ENCODE peak calls at places on chromosomes 13 and 19, in six cellular contexts. O is H1, D is suprapubic skin, U is adrenal gland, P is ovary, W is thyroid gland. L is an unnamed sample.

GRCh38 chr13:80339841-80340642 is 884 bp downstream of the SPRY2 start:
- DNase-seq in O (peak), D (peak), U (peak), P (peak), W (peak), L (peak)

GRCh38 chr19:35457173-35457572 is 9.1 kb downstream of the FFAR2 start:
- DNase-seq in O (no peak), D (no peak), U (no peak), P (no peak), W (no peak), L (no peak)

GRCh38 chr13:64529874-64530485 is 2700.2 kb downstream of the PCDH9 start:
- DNase-seq in O (peak), D (no peak), U (no peak), P (no peak), W (peak), L (peak)

GRCh38 chr19:30063184-30064020 is 121.4 kb downstream of the URI1 start:
- DNase-seq in O (no peak), D (no peak), U (no peak), P (no peak), W (no peak), L (no peak)

GRCh38 chr13:73835138-73835721 is 299.0 kb downstream of the KLF12 start:
- DNase-seq in O (no peak), D (no peak), U (no peak), P (no peak), W (no peak), L (peak)

GRCh38 chr13:30565658-30566057 is 52.1 kb upstream of the USPL1 start:
- DNase-seq in O (no peak), D (no peak), U (no peak), P (no peak), W (no peak), L (no peak)

GRCh38 chr13:80047406-80047805 is 293.5 kb downstream of the SPRY2 start:
- DNase-seq in O (no peak), D (no peak), U (no peak), P (no peak), W (no peak), L (no peak)

GRCh38 chr13:43494206-43494605 is 292.6 kb downstream of the ENOX1 start:
- DNase-seq in O (no peak), D (no peak), U (no peak), P (no peak), W (no peak), L (no peak)

GRCh38 chr19:41548954-41549688 is 26.8 kb upstream of the CEACAM21 start:
- DNase-seq in O (no peak), D (no peak), U (no peak), P (no peak), W (peak), L (no peak)

GRCh38 chr13:111005808-111006494 is 91.1 kb upstream of the ANKRD10 start:
- DNase-seq in O (no peak), D (no peak), U (no peak), P (peak), W (peak), L (no peak)

GRCh38 chr19:11296264-11296663 is 304 bp downstream of the TSPAN16 start:
- DNase-seq in O (no peak), D (no peak), U (no peak), P (no peak), W (no peak), L (no peak)

GRCh38 chr13:111975539-111976473 is 91.1 kb upstream of the SOX1 start:
- DNase-seq in O (no peak), D (no peak), U (no peak), P (no peak), W (no peak), L (no peak)

GRCh38 chr13:67298297-67298696 is 68.2 kb upstream of the PCDH9 start:
- DNase-seq in O (no peak), D (no peak), U (no peak), P (no peak), W (no peak), L (no peak)

GRCh38 chr19:28887920-28888618 is 324.9 kb downstream of the UQCRFS1 start:
- DNase-seq in O (no peak), D (no peak), U (no peak), P (peak), W (no peak), L (no peak)

GRCh38 chr19:38649305-38650179 is 2.1 kb downstream of the ACTN4 start:
- DNase-seq in O (no peak), D (no peak), U (no peak), P (no peak), W (peak), L (peak)

GRCh38 chr19:7681336-7682174 is 922 bp downstream of the TRAPPC5 start:
- DNase-seq in O (peak), D (peak), U (peak), P (peak), W (peak), L (peak)

GRCh38 chr19:7682175-7682855 is 1.7 kb downstream of the TRAPPC5 start:
- DNase-seq in O (no peak), D (no peak), U (no peak), P (no peak), W (no peak), L (no peak)

GRCh38 chr19:7679017-7679720 is 1.5 kb upstream of the TRAPPC5 start:
- DNase-seq in O (no peak), D (no peak), U (no peak), P (no peak), W (no peak), L (peak)

GRCh38 chr19:7679771-7680605 is 645 bp upstream of the TRAPPC5 start:
- DNase-seq in O (no peak), D (no peak), U (no peak), P (no peak), W (no peak), L (no peak)

DNA sequence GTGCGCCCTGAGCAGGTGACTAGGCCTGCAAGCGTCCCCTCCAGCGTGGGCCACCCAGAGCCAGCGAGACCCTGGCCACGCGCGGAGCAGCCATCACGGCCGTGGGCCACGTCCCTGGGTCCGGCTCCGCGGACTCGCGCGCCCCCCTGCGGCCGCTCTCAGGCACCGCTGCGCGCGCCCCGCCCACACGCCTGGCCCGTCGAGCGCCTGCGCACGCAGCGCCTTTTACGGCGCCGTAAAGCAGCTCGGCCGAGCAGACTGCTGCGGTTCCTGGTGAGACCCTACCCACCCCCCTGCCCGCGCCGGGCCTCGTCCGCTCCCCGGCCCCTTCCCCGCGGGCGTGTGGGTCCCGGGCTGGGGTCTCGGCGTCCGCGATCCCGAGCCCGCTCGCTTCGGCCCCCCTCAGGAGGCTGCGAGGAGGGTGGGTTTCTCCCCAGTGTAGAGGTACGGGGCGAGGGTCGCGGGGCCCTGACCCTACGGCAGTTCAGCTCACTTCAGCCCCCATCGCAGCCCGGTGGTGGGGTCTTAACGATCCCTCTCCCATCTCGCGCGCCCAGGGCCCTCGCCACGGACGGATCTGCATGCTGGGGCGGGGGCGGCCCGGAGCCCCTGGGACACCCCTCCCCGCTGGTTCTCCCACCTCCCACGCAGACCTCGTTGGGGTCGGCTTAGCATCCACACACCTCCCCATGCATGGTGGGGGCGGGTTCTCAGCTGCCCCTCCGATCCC is at the start of gene TRAPPC5:
- DNase-seq in O (peak), D (peak), U (peak), P (peak), W (peak), L (peak)
- TF ChIP-seq POLR2A in O (no peak), D (no peak), U (peak), P (peak), W (no peak), L (no peak)

GRCh38 chr13:102900193-102900608 is 54.4 kb downstream of the ERCC5 start:
- DNase-seq in O (no peak), D (no peak), U (no peak), P (no peak), W (no peak), L (no peak)

GRCh38 chr13:102902789-102903347 is 57.0 kb downstream of the ERCC5 start:
- DNase-seq in O (peak), D (no peak), U (no peak), P (no peak), W (no peak), L (no peak)

GRCh38 chr13:102903659-102904407 is 58.0 kb downstream of the ERCC5 start:
- DNase-seq in O (no peak), D (no peak), U (no peak), P (no peak), W (peak), L (peak)

GRCh38 chr13:102901615-102902305 is 55.9 kb downstream of the ERCC5 start:
- DNase-seq in O (no peak), D (no peak), U (no peak), P (no peak), W (no peak), L (no peak)

GRCh38 chr13:102901056-102901455 is 55.2 kb downstream of the ERCC5 start:
- DNase-seq in O (no peak), D (no peak), U (no peak), P (no peak), W (no peak), L (no peak)
- TF ChIP-seq POLR2A in O (no peak), D (no peak), U (no peak), P (no peak), W (no peak), L (no peak)

GRCh38 chr19:18135712-18136584 is 17.0 kb upstream of the PIK3R2 start:
- DNase-seq in O (no peak), D (no peak), U (no peak), P (no peak), W (no peak), L (no peak)
- TF ChIP-seq POLR2A in O (no peak), D (no peak), U (no peak), P (no peak), W (no peak), L (no peak)

GRCh38 chr13:74974234-74974879 is 507.6 kb downstream of the TBC1D4 start:
- DNase-seq in O (no peak), D (no peak), U (no peak), P (no peak), W (no peak), L (no peak)
- TF ChIP-seq POLR2A in O (no peak), D (no peak), U (no peak), P (no peak), W (no peak), L (no peak)

GRCh38 chr19:1247747-1248453 is 483 bp upstream of the MIDN start:
- DNase-seq in O (peak), D (peak), U (peak), P (peak), W (peak), L (no peak)

GRCh38 chr19:1243768-1244692 is 2.5 kb downstream of the ATP5F1D start:
- DNase-seq in O (peak), D (peak), U (peak), P (peak), W (peak), L (peak)

GRCh38 chr19:1245468-1245867 is 2.9 kb upstream of the MIDN start:
- DNase-seq in O (no peak), D (no peak), U (no peak), P (peak), W (no peak), L (no peak)

GRCh38 chr19:1245884-1246816 is 2.2 kb upstream of the MIDN start:
- DNase-seq in O (no peak), D (peak), U (peak), P (peak), W (peak), L (no peak)

GRCh38 chr19:1244693-1245451 is 3.3 kb downstream of the ATP5F1D start:
- DNase-seq in O (no peak), D (peak), U (peak), P (peak), W (peak), L (no peak)
- TF ChIP-seq POLR2A in O (no peak), D (no peak), U (no peak), P (no peak), W (no peak), L (peak)

DNA sequence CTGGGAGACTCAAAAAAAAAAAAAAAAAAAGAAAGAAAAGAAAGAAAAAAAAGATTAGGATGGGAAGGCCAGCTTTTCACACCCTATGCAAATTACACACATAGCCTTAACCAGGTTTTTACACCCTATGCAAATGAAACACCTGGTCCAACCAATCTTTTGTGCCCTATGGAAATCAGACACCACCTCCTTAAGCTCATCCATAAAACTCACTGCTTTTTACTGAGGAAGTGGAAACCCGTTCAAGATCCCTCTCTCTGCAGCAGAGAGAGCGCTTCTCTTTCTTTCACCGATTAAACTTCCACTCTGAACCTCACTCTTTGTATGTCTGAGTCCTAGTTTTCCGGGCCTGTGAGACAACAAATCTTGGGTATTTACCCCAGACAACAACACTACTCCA is 25.3 kb upstream of the HOMER3 start:
- DNase-seq in O (no peak), D (no peak), U (no peak), P (no peak), W (no peak), L (no peak)
- TF ChIP-seq POLR2A in O (no peak), D (no peak), U (no peak), P (no peak), W (no peak), L (no peak)

DNA sequence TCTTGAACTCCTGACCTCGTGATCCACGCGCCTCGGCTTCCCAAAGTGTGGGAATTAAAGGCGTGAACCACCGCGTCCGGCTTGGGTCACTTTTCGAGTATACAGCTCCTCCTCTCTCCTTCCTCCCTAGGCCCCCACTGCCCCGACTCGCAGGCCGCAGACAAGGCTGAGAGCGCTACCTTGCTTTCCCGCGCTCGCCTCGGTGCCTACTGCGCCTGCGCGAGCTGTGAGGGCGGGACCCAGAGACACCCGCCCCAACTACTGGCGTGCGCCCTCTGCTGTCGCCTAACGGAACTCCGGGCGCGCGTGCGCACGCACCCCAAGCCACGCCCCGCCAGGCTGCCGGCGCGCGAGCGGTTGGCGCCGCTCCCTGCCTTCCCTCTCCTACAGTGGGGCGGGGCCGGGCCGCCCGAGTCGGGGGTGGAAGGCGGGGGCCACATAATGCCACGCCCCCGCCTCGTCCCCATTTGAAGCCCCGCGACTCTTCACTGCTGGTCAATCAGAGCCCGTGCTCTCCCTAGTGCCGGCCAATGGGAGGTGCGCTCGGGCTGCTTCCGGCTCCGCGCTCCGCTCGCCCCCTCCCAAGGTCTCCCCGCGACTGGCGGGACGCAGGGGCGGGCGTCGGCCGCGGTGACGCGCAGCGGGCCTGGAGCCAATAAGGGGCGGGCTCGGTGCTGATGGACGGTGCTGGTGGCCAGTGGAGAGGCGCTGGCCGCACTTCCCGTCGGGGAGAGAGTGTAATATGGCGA is at the start of gene RAB8A:
- DNase-seq in O (peak), D (peak), U (peak), P (peak), W (peak), L (peak)
- TF ChIP-seq POLR2A in O (no peak), D (no peak), U (no peak), P (peak), W (no peak), L (peak)

DNA sequence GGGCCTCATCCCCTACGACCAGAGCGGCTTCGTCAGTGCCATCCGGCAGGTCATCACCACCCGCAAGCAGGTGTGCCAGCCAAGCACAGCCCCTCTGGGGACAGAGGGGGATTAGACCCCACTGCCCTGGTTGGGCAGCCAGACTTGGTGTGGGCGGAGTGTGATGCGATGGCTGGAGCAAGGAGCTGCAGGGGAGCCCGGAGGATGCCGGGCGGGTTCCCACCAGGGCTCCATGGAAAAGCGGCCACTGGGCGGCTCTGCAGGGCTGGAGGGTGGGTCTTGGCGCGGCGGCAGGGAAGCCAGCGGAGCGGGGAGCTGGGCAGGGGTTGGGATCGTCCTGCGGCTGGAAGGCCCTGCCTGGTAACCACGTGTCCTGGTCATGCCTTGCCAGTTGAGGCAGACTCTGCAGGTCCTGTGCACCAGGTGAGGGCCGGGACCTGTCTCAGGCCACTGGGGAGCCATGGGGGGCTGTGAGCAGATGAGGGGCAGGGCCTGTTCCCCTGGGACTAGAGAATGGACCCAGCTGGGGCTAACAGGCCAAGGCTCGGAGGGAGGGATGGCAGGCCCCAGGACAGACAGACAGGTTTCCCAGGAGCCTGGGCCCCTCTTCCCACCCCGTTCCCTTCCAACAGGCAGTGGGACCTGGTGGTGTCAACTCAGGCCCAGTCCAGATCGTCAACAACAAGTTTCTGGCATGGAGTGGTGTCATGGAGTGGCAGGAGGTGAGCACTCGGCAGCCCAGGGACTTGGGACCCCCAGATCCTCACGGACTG is 6.3 kb downstream of the PTOV1 start:
- DNase-seq in O (no peak), D (peak), U (peak), P (peak), W (no peak), L (no peak)
- TF ChIP-seq POLR2A in O (no peak), D (no peak), U (no peak), P (no peak), W (no peak), L (no peak)

GRCh38 chr13:33284916-33285315 is 639 bp downstream of the STARD13 start:
- DNase-seq in O (no peak), D (no peak), U (no peak), P (no peak), W (no peak), L (no peak)

GRCh38 chr13:33287142-33287882 is 1.8 kb upstream of the STARD13 start:
- DNase-seq in O (no peak), D (no peak), U (no peak), P (no peak), W (no peak), L (no peak)

GRCh38 chr13:33284016-33284415 is 1.5 kb downstream of the STARD13 start:
- DNase-seq in O (no peak), D (no peak), U (no peak), P (no peak), W (no peak), L (no peak)

GRCh38 chr13:33286143-33286542 is 588 bp upstream of the STARD13 start:
- DNase-seq in O (no peak), D (no peak), U (no peak), P (peak), W (peak), L (no peak)

GRCh38 chr13:33285420-33286124 is at the start of gene STARD13:
- DNase-seq in O (peak), D (peak), U (peak), P (peak), W (peak), L (peak)
- TF ChIP-seq POLR2A in O (peak), D (no peak), U (peak), P (peak), W (peak), L (no peak)

GRCh38 chr19:2969104-2969504 is 8.3 kb upstream of the TLE6 start:
- DNase-seq in O (no peak), D (no peak), U (peak), P (peak), W (peak), L (no peak)
- TF ChIP-seq POLR2A in O (no peak), D (no peak), U (no peak), P (no peak), W (no peak), L (no peak)

L was measured in erythroblast.